ENCODE peak calls at places on chromosomes 12 and 14, in six cellular contexts. S is psoas muscle, N is NCI-H1105, A is AML-193, F is A549, T is aorta. H is an unnamed sample.

GRCh38 chr14:50321009-50321660 is 9.0 kb downstream of the DMAC2L start:
- DNase-seq in S (no peak), N (peak), A (peak), F (peak), T (peak), H (peak)

GRCh38 chr12:111628505-111629260 is 29.6 kb upstream of the ATXN2 start:
- DNase-seq in S (no peak), N (no peak), A (no peak), F (no peak), T (no peak), H (no peak)

GRCh38 chr12:65532162-65532561 is 253.7 kb downstream of the MSRB3 start:
- DNase-seq in S (no peak), N (no peak), A (no peak), F (no peak), T (no peak), H (no peak)

GRCh38 chr12:69027411-69027811 is 94.4 kb upstream of the CPM start:
- DNase-seq in S (no peak), N (no peak), A (no peak), F (no peak), T (no peak), H (no peak)

GRCh38 chr12:78260976-78261375 is 430.3 kb downstream of the NAV3 start:
- DNase-seq in S (no peak), N (no peak), A (no peak), F (no peak), T (no peak), H (no peak)

GRCh38 chr12:111685322-111685810 is 390 bp downstream of the BRAP start:
- DNase-seq in S (no peak), N (no peak), A (no peak), F (no peak), T (no peak), H (peak)

GRCh38 chr12:111434680-111435338 is 29.1 kb downstream of the SH2B3 start:
- DNase-seq in S (peak), N (no peak), A (no peak), F (no peak), T (peak), H (peak)

GRCh38 chr12:29673346-29673745 is 110.4 kb downstream of the TMTC1 start:
- DNase-seq in S (no peak), N (no peak), A (no peak), F (no peak), T (no peak), H (no peak)

GRCh38 chr12:12881495-12881894 is 9.9 kb upstream of the GPRC5A start:
- DNase-seq in S (no peak), N (no peak), A (no peak), F (no peak), T (no peak), H (peak)

GRCh38 chr12:76313289-76313688 is 34.9 kb downstream of the BBS10 start:
- DNase-seq in S (no peak), N (no peak), A (no peak), F (no peak), T (no peak), H (no peak)

GRCh38 chr14:64727551-64728071 is 23.4 kb downstream of the PLEKHG3 start:
- DNase-seq in S (peak), N (no peak), A (no peak), F (no peak), T (peak), H (no peak)

GRCh38 chr12:111248221-111248620 is 120.7 kb downstream of the PHETA1 start:
- DNase-seq in S (no peak), N (no peak), A (no peak), F (no peak), T (no peak), H (peak)

GRCh38 chr14:84874436-84874835 is 655.5 kb upstream of the FLRT2 start:
- DNase-seq in S (no peak), N (peak), A (no peak), F (no peak), T (no peak), H (no peak)

GRCh38 chr12:106133136-106134087 is 5.3 kb downstream of the NUAK1 start:
- DNase-seq in S (no peak), N (no peak), A (no peak), F (peak), T (no peak), H (no peak)

GRCh38 chr14:25090716-25091454 is 40.9 kb upstream of the STXBP6 start:
- DNase-seq in S (no peak), N (no peak), A (no peak), F (no peak), T (no peak), H (no peak)

GRCh38 chr14:34981743-34982420 is 910 bp upstream of the SRP54 start:
- DNase-seq in S (no peak), N (no peak), A (no peak), F (no peak), T (peak), H (peak)

GRCh38 chr12:120971299-120972180 is 6.8 kb upstream of the HNF1A start:
- DNase-seq in S (no peak), N (peak), A (peak), F (peak), T (no peak), H (peak)

GRCh38 chr12:108850854-108851573 is 6.4 kb downstream of the SSH1 start:
- DNase-seq in S (peak), N (no peak), A (no peak), F (peak), T (peak), H (peak)

GRCh38 chr12:12804432-12804886 is 8.7 kb upstream of the DDX47 start:
- DNase-seq in S (no peak), N (no peak), A (no peak), F (peak), T (no peak), H (no peak)

GRCh38 chr12:71216725-71217579 is 59.2 kb upstream of the TSPAN8 start:
- DNase-seq in S (no peak), N (peak), A (peak), F (peak), T (no peak), H (peak)

GRCh38 chr14:101499080-101499479 is 62.2 kb upstream of the DIO3 start:
- DNase-seq in S (no peak), N (no peak), A (no peak), F (no peak), T (peak), H (no peak)

GRCh38 chr14:30138517-30138916 is 210.9 kb upstream of the PRKD1 start:
- DNase-seq in S (no peak), N (no peak), A (no peak), F (no peak), T (no peak), H (no peak)